ENCODE peak calls at places on chromosomes 7 and 10, in seven cellular contexts. One of them, this sample, is unnamed. For H3K4me1, the result is how much of the 10 kb centered on the place peaks cover.

GRCh38 chr10:78448470-78448869 is 414.8 kb downstream of the RPS24 start:
- DNase-seq in H9: no peak
- DNase-seq in mesenchymal stem cell: no peak
- DNase-seq in mesendoderm: no peak
- DNase-seq in IMR-90: no peak
- DNase-seq in H1: no peak
- DNase-seq in neuronal stem cell: no peak
- DNase-seq in this sample: no peak

GRCh38 chr10:124701881-124702656 is 42.1 kb downstream of the FAM53B start:
- DNase-seq in H9: no peak
- DNase-seq in mesendoderm: no peak
- DNase-seq in mesenchymal stem cell: peak
- DNase-seq in IMR-90: peak
- DNase-seq in neuronal stem cell: no peak
- DNase-seq in H1: no peak
- DNase-seq in this sample: peak

GRCh38 chr7:150345012-150345411 is 3.6 kb upstream of the RARRES2 start:
- DNase-seq in H9: no peak
- DNase-seq in mesenchymal stem cell: no peak
- DNase-seq in mesendoderm: no peak
- DNase-seq in IMR-90: no peak
- DNase-seq in neuronal stem cell: no peak
- DNase-seq in H1: no peak
- DNase-seq in this sample: no peak

GRCh38 chr10:109978481-109978880 is 29.3 kb upstream of the ADD3 start:
- DNase-seq in mesendoderm: peak
- DNase-seq in neuronal stem cell: peak
- DNase-seq in IMR-90: peak
- DNase-seq in H9: peak
- DNase-seq in mesenchymal stem cell: peak
- DNase-seq in H1: no peak
- DNase-seq in this sample: peak

GRCh38 chr7:6271694-6272371 is 591 bp downstream of the CYTH3 start:
- DNase-seq in mesenchymal stem cell: no peak
- DNase-seq in H1: no peak
- DNase-seq in neuronal stem cell: no peak
- DNase-seq in mesendoderm: no peak
- DNase-seq in H9: no peak
- DNase-seq in IMR-90: no peak
- DNase-seq in this sample: no peak

GRCh38 chr10:44864042-44864436 is 47.1 kb upstream of the TMEM72 start:
- DNase-seq in neuronal stem cell: peak
- DNase-seq in mesendoderm: peak
- DNase-seq in IMR-90: no peak
- DNase-seq in H9: peak
- DNase-seq in H1: no peak
- DNase-seq in mesenchymal stem cell: peak
- DNase-seq in this sample: peak

GRCh38 chr7:43585521-43585920 is 2.6 kb downstream of the STK17A start:
- DNase-seq in neuronal stem cell: no peak
- DNase-seq in mesenchymal stem cell: peak
- DNase-seq in H1: no peak
- DNase-seq in mesendoderm: no peak
- DNase-seq in H9: no peak
- DNase-seq in IMR-90: peak
- DNase-seq in this sample: peak

GRCh38 chr7:123640583-123640982 is 15.1 kb upstream of the LMOD2 start:
- DNase-seq in mesenchymal stem cell: no peak
- DNase-seq in IMR-90: no peak
- DNase-seq in H1: no peak
- DNase-seq in mesendoderm: no peak
- DNase-seq in H9: no peak
- DNase-seq in neuronal stem cell: no peak
- DNase-seq in this sample: no peak

GRCh38 chr10:122373713-122374112 is 795 bp upstream of the PLEKHA1 start:
- DNase-seq in H9: no peak
- DNase-seq in neuronal stem cell: no peak
- DNase-seq in mesendoderm: peak
- DNase-seq in H1: no peak
- DNase-seq in mesenchymal stem cell: no peak
- DNase-seq in IMR-90: peak
- DNase-seq in this sample: peak

GRCh38 chr10:97685395-97685958 is 1.6 kb downstream of the AVPI1 start:
- DNase-seq in H1: no peak
- DNase-seq in mesenchymal stem cell: peak
- DNase-seq in neuronal stem cell: no peak
- DNase-seq in H9: peak
- DNase-seq in IMR-90: peak
- DNase-seq in mesendoderm: peak
- DNase-seq in this sample: peak

GRCh38 chr10:79413196-79413595 is 32.2 kb downstream of the ZCCHC24 start:
- DNase-seq in mesendoderm: peak
- DNase-seq in IMR-90: peak
- DNase-seq in H9: no peak
- DNase-seq in mesenchymal stem cell: peak
- DNase-seq in neuronal stem cell: no peak
- DNase-seq in H1: no peak
- DNase-seq in this sample: no peak

GRCh38 chr7:105584165-105584564 is 2.9 kb upstream of the EFCAB10 start:
- DNase-seq in H1: no peak
- DNase-seq in IMR-90: no peak
- DNase-seq in H9: no peak
- DNase-seq in mesenchymal stem cell: no peak
- DNase-seq in mesendoderm: peak
- DNase-seq in neuronal stem cell: no peak
- DNase-seq in this sample: no peak

GRCh38 chr7:28024786-28025334 is 155.7 kb downstream of the JAZF1 start:
- DNase-seq in neuronal stem cell: no peak
- DNase-seq in H9: no peak
- DNase-seq in H1: no peak
- DNase-seq in mesendoderm: no peak
- DNase-seq in mesenchymal stem cell: no peak
- DNase-seq in IMR-90: no peak
- DNase-seq in this sample: no peak

GRCh38 chr10:79047875-79048638 is 20.7 kb upstream of the ZMIZ1 start:
- DNase-seq in mesenchymal stem cell: no peak
- DNase-seq in mesendoderm: peak
- DNase-seq in H1: no peak
- DNase-seq in neuronal stem cell: no peak
- DNase-seq in H9: no peak
- DNase-seq in IMR-90: no peak
- DNase-seq in this sample: no peak

GRCh38 chr10:93199221-93199681 is 125.6 kb downstream of the CYP26A1 start:
- DNase-seq in IMR-90: peak
- DNase-seq in mesenchymal stem cell: peak
- DNase-seq in H9: no peak
- DNase-seq in H1: no peak
- DNase-seq in mesendoderm: no peak
- DNase-seq in neuronal stem cell: no peak
- DNase-seq in this sample: peak

GRCh38 chr7:118918556-118918955 is 694.1 kb downstream of the ANKRD7 start:
- DNase-seq in mesendoderm: peak
- DNase-seq in IMR-90: peak
- DNase-seq in H9: no peak
- DNase-seq in H1: no peak
- DNase-seq in neuronal stem cell: no peak
- DNase-seq in mesenchymal stem cell: peak
- DNase-seq in this sample: peak

GRCh38 chr10:47223236-47223635 is 76.8 kb upstream of the GDF10 start:
- DNase-seq in mesendoderm: peak
- DNase-seq in IMR-90: no peak
- DNase-seq in H9: peak
- DNase-seq in H1: no peak
- DNase-seq in neuronal stem cell: no peak
- DNase-seq in mesenchymal stem cell: no peak
- DNase-seq in this sample: no peak

GRCh38 chr7:91112902-91113321 is 151.3 kb upstream of the FZD1 start:
- DNase-seq in IMR-90: peak
- DNase-seq in neuronal stem cell: no peak
- DNase-seq in H1: no peak
- DNase-seq in H9: no peak
- DNase-seq in mesendoderm: no peak
- DNase-seq in mesenchymal stem cell: no peak
- DNase-seq in this sample: no peak

GRCh38 chr10:27805215-27805614 is 59.6 kb upstream of the MKX start:
- DNase-seq in H9: no peak
- DNase-seq in H1: no peak
- DNase-seq in mesenchymal stem cell: no peak
- DNase-seq in mesendoderm: no peak
- DNase-seq in neuronal stem cell: no peak
- DNase-seq in IMR-90: no peak
- DNase-seq in this sample: no peak

DNA sequence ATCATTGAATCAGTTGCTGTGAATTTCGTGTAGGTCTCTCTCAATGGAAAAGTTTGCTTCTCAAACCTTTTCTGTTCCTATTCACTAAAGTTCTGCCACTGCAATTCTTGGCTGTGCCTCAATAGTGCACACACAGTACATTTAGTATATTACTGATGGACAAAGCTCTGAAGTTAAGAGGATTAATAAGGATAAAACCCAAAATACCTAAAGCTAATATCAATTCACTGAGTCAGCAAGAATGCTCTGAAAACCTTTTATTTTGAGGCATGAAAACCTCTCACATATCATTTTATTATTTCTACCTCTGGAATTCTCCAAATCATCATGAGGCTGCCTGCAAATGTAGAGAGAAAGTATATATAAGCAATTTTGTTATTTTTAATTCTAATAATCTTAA is 633.4 kb upstream of the LRRTM3 start:
- DNase-seq in mesenchymal stem cell: no peak
- DNase-seq in H1: no peak
- DNase-seq in IMR-90: no peak
- DNase-seq in mesendoderm: no peak
- DNase-seq in neuronal stem cell: no peak
- DNase-seq in H9: no peak
- DNase-seq in this sample: no peak
- H3K4ac ChIP-seq in mesenchymal stem cell: no peak
- H3K4ac ChIP-seq in H1: no peak
- H3K4ac ChIP-seq in IMR-90: no peak
- H3K4ac ChIP-seq in mesendoderm: no peak
- H3K4ac ChIP-seq in neuronal stem cell: no peak
- H3K4ac ChIP-seq in H9: no peak
- H3K4ac ChIP-seq in this sample: no peak

DNA sequence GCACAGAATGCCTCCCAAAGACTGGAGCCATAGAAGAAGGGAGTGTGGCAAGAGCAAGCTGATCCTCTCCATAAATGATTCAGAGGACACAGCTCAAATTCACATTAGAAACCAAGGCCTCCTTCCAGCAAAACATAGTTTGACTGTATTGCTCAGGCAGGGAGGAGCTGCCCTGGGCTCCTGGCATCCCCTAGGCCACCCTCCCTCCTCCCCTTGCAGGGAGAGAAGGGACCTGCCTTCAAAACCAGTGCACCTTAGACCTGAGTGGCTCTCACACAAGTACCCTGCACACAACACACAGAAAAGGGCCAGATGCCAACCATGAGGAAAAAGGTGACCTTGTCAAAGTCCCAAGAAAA is 64.7 kb downstream of the CREB3L2 start:
- DNase-seq in IMR-90: peak
- DNase-seq in H9: no peak
- DNase-seq in mesenchymal stem cell: peak
- DNase-seq in neuronal stem cell: no peak
- DNase-seq in mesendoderm: no peak
- DNase-seq in H1: no peak
- DNase-seq in this sample: no peak
- H3K4me1 ChIP-seq in IMR-90: under half
- H3K4me1 ChIP-seq in H9: under half
- H3K4me1 ChIP-seq in mesenchymal stem cell: under half
- H3K4me1 ChIP-seq in neuronal stem cell: under half
- H3K4me1 ChIP-seq in mesendoderm: under half
- H3K4me1 ChIP-seq in H1: under half
- H3K4me1 ChIP-seq in this sample: under half

DNA sequence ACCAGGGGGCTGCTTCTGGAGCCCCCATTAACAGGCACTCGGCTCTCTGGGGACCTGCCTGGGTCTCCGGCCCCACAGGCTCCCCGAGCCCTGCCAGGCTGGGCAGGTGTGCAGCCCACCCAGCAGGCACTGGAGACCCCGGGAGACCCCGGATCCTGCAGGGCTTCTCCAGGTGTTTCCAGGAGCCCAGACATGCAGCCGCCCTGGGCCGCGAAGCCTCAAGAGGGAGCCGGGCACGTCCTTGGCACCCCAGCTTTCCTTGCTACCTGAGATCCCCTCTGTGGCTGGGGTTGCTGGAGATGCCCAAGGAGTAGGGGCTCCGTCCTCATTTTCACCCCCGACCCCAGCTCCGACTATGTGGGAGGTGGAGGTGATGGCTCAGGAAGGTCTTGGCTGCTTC is 7.7 kb upstream of the AMZ1 start:
- DNase-seq in H9: no peak
- DNase-seq in mesendoderm: no peak
- DNase-seq in H1: no peak
- DNase-seq in neuronal stem cell: no peak
- DNase-seq in mesenchymal stem cell: no peak
- DNase-seq in IMR-90: no peak
- DNase-seq in this sample: no peak
- H3K4ac ChIP-seq in H9: no peak
- H3K4ac ChIP-seq in mesendoderm: no peak
- H3K4ac ChIP-seq in H1: no peak
- H3K4ac ChIP-seq in neuronal stem cell: no peak
- H3K4ac ChIP-seq in mesenchymal stem cell: no peak
- H3K4ac ChIP-seq in IMR-90: no peak
- H3K4ac ChIP-seq in this sample: no peak

GRCh38 chr10:536935-537334 is 152.5 kb downstream of the DIP2C start:
- DNase-seq in IMR-90: no peak
- DNase-seq in H1: no peak
- DNase-seq in mesendoderm: no peak
- DNase-seq in H9: no peak
- DNase-seq in neuronal stem cell: no peak
- DNase-seq in mesenchymal stem cell: no peak
- DNase-seq in this sample: no peak
- H3K4me1 ChIP-seq in IMR-90: under half
- H3K4me1 ChIP-seq in H1: under half
- H3K4me1 ChIP-seq in mesendoderm: under half
- H3K4me1 ChIP-seq in H9: under half
- H3K4me1 ChIP-seq in neuronal stem cell: under half
- H3K4me1 ChIP-seq in mesenchymal stem cell: under half
- H3K4me1 ChIP-seq in this sample: under half